ENCODE peak calls at places on chromosomes 16 and 17, in eight cellular contexts. U is brain microvascular endothelial cell; X is astrocyte; L is endodermal cell; H is neuronal stem cell; A is K562; J is caudate nucleus; Y is CD8-positive, alpha-beta memory T cell. S is an unnamed sample.
A peak's percentile ranks its signal among the peaks of the same experiment; 100 is the strongest.

GRCh38 chr17:28885951-28886350 is 11.6 kb downstream of the FLOT2 start:
- DNase-seq in U (no peak), X (no peak), L (no peak), H (no peak), A (no peak), J (no peak), Y (no peak), S (no peak)

GRCh38 chr16:82005491-82005830 is 5.8 kb downstream of the SDR42E1 start:
- DNase-seq in U (no peak), X (no peak), L (no peak), H (no peak), A (no peak), J (no peak), Y (no peak), S (no peak)

GRCh38 chr16:54722210-54722676 is 208.4 kb upstream of the IRX5 start:
- DNase-seq in U (no peak), X (no peak), L (no peak), H (no peak), A (no peak), J (no peak), Y (no peak), S (no peak)

GRCh38 chr16:60686824-60687223 is 1349.4 kb downstream of the CDH8 start:
- DNase-seq in U (no peak), X (no peak), L (no peak), H (no peak), A (no peak), J (no peak), Y (no peak), S (no peak)

GRCh38 chr17:16398270-16399267 is 16.8 kb upstream of the TRPV2 start:
- DNase-seq in U (no peak), X (no peak), L (peak; percentile 68), H (no peak), A (peak; percentile 83), J (no peak), Y (peak; percentile 35), S (no peak)

GRCh38 chr17:8474826-8475225 is 39.1 kb downstream of the NDEL1 start:
- DNase-seq in U (no peak), X (no peak), L (peak; percentile 53), H (no peak), A (no peak), J (no peak), Y (no peak), S (no peak)

GRCh38 chr17:55286681-55287589 is 22.2 kb downstream of the HLF start:
- DNase-seq in U (peak; percentile 56), X (peak; percentile 55), L (no peak), H (no peak), A (no peak), J (no peak), Y (no peak), S (no peak)

GRCh38 chr17:1058423-1059130 is 61.6 kb downstream of the TIMM22 start:
- DNase-seq in U (peak; percentile 27), X (no peak), L (peak; percentile 95), H (no peak), A (peak; percentile 70), J (peak; percentile 24), Y (peak; percentile 59), S (peak; percentile 68)

GRCh38 chr17:57045868-57046671 is 39.0 kb upstream of the AKAP1 start:
- DNase-seq in U (no peak), X (no peak), L (peak; percentile 54), H (no peak), A (no peak), J (no peak), Y (peak; percentile 48), S (peak; percentile 85)

GRCh38 chr17:65183736-65184135 is 46.6 kb downstream of the RGS9 start:
- DNase-seq in U (no peak), X (peak; percentile 47), L (peak; percentile 94), H (peak; percentile 65), A (no peak), J (no peak), Y (no peak), S (no peak)

GRCh38 chr16:67206129-67206837 is 7.4 kb downstream of the ELMO3 start:
- DNase-seq in U (no peak), X (no peak), L (no peak), H (no peak), A (no peak), J (no peak), Y (no peak), S (no peak)

GRCh38 chr17:4635823-4636375 is 5.6 kb downstream of the ALOX15 start:
- DNase-seq in U (no peak), X (no peak), L (peak; percentile 75), H (no peak), A (no peak), J (no peak), Y (no peak), S (peak; percentile 38)

GRCh38 chr16:83802135-83802534 is 5.6 kb upstream of the HSBP1 start:
- DNase-seq in U (peak; percentile 70), X (peak; percentile 54), L (no peak), H (no peak), A (no peak), J (no peak), Y (no peak), S (no peak)

GRCh38 chr16:11394593-11394960 is 49.3 kb downstream of the RMI2 start:
- DNase-seq in U (no peak), X (no peak), L (no peak), H (no peak), A (no peak), J (no peak), Y (peak; percentile 21), S (no peak)

GRCh38 chr17:79188048-79188447 is 113.4 kb downstream of the ENGASE start:
- DNase-seq in U (no peak), X (no peak), L (peak; percentile 93), H (no peak), A (peak; percentile 37), J (no peak), Y (no peak), S (peak; percentile 48)

GRCh38 chr17:21005367-21005766 is 37.4 kb downstream of the USP22 start:
- DNase-seq in U (no peak), X (no peak), L (no peak), H (no peak), A (no peak), J (no peak), Y (no peak), S (no peak)

GRCh38 chr16:89246383-89246902 is 28.9 kb downstream of the ZNF778 start:
- DNase-seq in U (no peak), X (no peak), L (no peak), H (no peak), A (no peak), J (no peak), Y (no peak), S (no peak)

GRCh38 chr16:89607937-89608740 is 5.3 kb upstream of the DPEP1 start:
- DNase-seq in U (no peak), X (no peak), L (no peak), H (no peak), A (no peak), J (no peak), Y (no peak), S (no peak)

GRCh38 chr17:72878975-72879660 is 213.4 kb downstream of the SLC39A11 start:
- DNase-seq in U (no peak), X (no peak), L (no peak), H (no peak), A (no peak), J (no peak), Y (no peak), S (no peak)
- H3K27ac ChIP-seq in U (no peak overlapping the region), X (no peak overlapping the region), L (no peak overlapping the region), H (no peak overlapping the region), A (no peak overlapping the region), J (no peak overlapping the region), Y (no peak overlapping the region), S (no peak overlapping the region)

GRCh38 chr16:1991588-1992474 is 2.1 kb downstream of the SYNGR3 start:
- DNase-seq in U (peak; percentile 94), X (peak; percentile 53), L (peak; percentile 100), H (peak; percentile 92), A (peak; percentile 97), J (peak; percentile 68), Y (peak; percentile 98), S (no peak)
- H3K27ac ChIP-seq in U (no peak overlapping the region), X (no peak overlapping the region), L (no peak overlapping the region), H (no peak overlapping the region), A (peak overlapping the region; percentile 94), J (no peak overlapping the region), Y (peak overlapping the region; percentile 54), S (no peak overlapping the region)

DNA sequence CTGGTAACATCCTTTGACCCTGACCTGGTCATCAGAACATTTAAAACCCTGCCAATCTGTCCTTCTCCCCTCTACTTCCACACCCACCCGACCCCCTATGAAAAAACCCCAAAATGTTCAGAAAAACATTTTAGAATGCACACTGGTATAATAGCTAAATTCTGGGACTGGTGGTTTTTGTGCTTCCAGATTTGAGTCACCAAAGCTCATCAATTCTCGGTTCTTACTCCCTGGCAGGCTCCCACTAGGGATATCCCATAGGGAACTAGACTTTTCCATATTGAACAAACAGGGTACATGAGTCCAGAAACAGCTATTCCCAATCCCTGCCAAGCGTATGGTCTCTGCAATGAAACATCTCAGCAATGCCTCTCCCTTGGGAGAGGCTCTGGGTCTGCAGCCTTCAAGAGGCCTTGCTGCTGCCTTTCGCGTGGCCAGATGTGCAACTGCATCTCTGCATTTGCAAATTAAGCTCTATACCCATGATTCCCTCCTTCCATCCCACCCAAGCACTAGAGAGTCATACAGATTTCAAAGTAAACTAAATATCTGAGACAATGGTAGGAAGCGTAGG is 67.7 kb downstream of the SMG6 start:
- DNase-seq in U (no peak), X (no peak), L (no peak), H (no peak), A (no peak), J (no peak), Y (no peak), S (no peak)
- H3K27ac ChIP-seq in U (no peak overlapping the region), X (no peak overlapping the region), L (no peak overlapping the region), H (no peak overlapping the region), A (no peak overlapping the region), J (no peak overlapping the region), Y (no peak overlapping the region), S (no peak overlapping the region)

GRCh38 chr17:27239584-27239983 is 54.3 kb upstream of the WSB1 start:
- DNase-seq in U (no peak), X (no peak), L (no peak), H (no peak), A (no peak), J (no peak), Y (no peak), S (no peak)

GRCh38 chr17:27239046-27239445 is 54.9 kb upstream of the WSB1 start:
- DNase-seq in U (no peak), X (no peak), L (no peak), H (no peak), A (no peak), J (no peak), Y (no peak), S (no peak)

GRCh38 chr17:27240802-27241155 is 53.1 kb upstream of the WSB1 start:
- DNase-seq in U (no peak), X (no peak), L (no peak), H (no peak), A (no peak), J (no peak), Y (no peak), S (no peak)

GRCh38 chr17:27241346-27241946 is 52.5 kb upstream of the WSB1 start:
- DNase-seq in U (peak; percentile 45), X (peak; percentile 45), L (peak; percentile 70), H (no peak), A (no peak), J (no peak), Y (no peak), S (no peak)

GRCh38 chr17:27240086-27240801 is 53.7 kb upstream of the WSB1 start:
- DNase-seq in U (no peak), X (no peak), L (no peak), H (no peak), A (no peak), J (no peak), Y (no peak), S (no peak)
- H3K27ac ChIP-seq in U (no peak overlapping the region), X (no peak overlapping the region), L (no peak overlapping the region), H (no peak overlapping the region), A (no peak overlapping the region), J (peak overlapping the region; percentile 18), Y (no peak overlapping the region), S (no peak overlapping the region)

S was measured in SJCRH30.